ENCODE peak calls at places on chromosomes 11 and 22, in six cellular contexts. One of them, this sample, is unnamed.

GRCh38 chr22:38950527-38951111 is 6.8 kb upstream of the APOBEC3A start:
- DNase-seq in HuH-7: no peak
- DNase-seq in germinal center: no peak
- DNase-seq in EH: no peak
- DNase-seq in stimulated activated CD8-positive, alpha-beta memory T cell treated with anti-CD3 and anti-CD28 coated beads, Interleukin-15, amount 100 ng/mL, for 4 hours: no peak
- DNase-seq in stimulated activated CD4-positive, alpha-beta T cell treated with anti-CD3 and anti-CD28 coated beads, Interleukin-12 subunit alpha, Interleukin-12 subunit beta, amount 100 ng/mL, for 4 hours: no peak
- DNase-seq in this sample: no peak

GRCh38 chr11:47130541-47130940 is 46.1 kb downstream of the ARFGAP2 start:
- DNase-seq in HuH-7: no peak
- DNase-seq in germinal center: no peak
- DNase-seq in EH: no peak
- DNase-seq in stimulated activated CD8-positive, alpha-beta memory T cell treated with anti-CD3 and anti-CD28 coated beads, Interleukin-15, amount 100 ng/mL, for 4 hours: no peak
- DNase-seq in stimulated activated CD4-positive, alpha-beta T cell treated with anti-CD3 and anti-CD28 coated beads, Interleukin-12 subunit alpha, Interleukin-12 subunit beta, amount 100 ng/mL, for 4 hours: no peak
- DNase-seq in this sample: no peak

GRCh38 chr11:34929794-34930763 is 13.7 kb downstream of the PDHX start:
- DNase-seq in HuH-7: peak
- DNase-seq in germinal center: no peak
- DNase-seq in EH: no peak
- DNase-seq in stimulated activated CD8-positive, alpha-beta memory T cell treated with anti-CD3 and anti-CD28 coated beads, Interleukin-15, amount 100 ng/mL, for 4 hours: no peak
- DNase-seq in stimulated activated CD4-positive, alpha-beta T cell treated with anti-CD3 and anti-CD28 coated beads, Interleukin-12 subunit alpha, Interleukin-12 subunit beta, amount 100 ng/mL, for 4 hours: no peak
- DNase-seq in this sample: no peak

GRCh38 chr11:849951-850776 is 7.5 kb downstream of the TSPAN4 start:
- DNase-seq in HuH-7: no peak
- DNase-seq in germinal center: peak
- DNase-seq in EH: no peak
- DNase-seq in stimulated activated CD8-positive, alpha-beta memory T cell treated with anti-CD3 and anti-CD28 coated beads, Interleukin-15, amount 100 ng/mL, for 4 hours: no peak
- DNase-seq in stimulated activated CD4-positive, alpha-beta T cell treated with anti-CD3 and anti-CD28 coated beads, Interleukin-12 subunit alpha, Interleukin-12 subunit beta, amount 100 ng/mL, for 4 hours: no peak
- DNase-seq in this sample: no peak

GRCh38 chr11:57792060-57792541 is 30.5 kb downstream of the CTNND1 start:
- DNase-seq in HuH-7: no peak
- DNase-seq in germinal center: peak
- DNase-seq in EH: peak
- DNase-seq in stimulated activated CD8-positive, alpha-beta memory T cell treated with anti-CD3 and anti-CD28 coated beads, Interleukin-15, amount 100 ng/mL, for 4 hours: peak
- DNase-seq in stimulated activated CD4-positive, alpha-beta T cell treated with anti-CD3 and anti-CD28 coated beads, Interleukin-12 subunit alpha, Interleukin-12 subunit beta, amount 100 ng/mL, for 4 hours: peak
- DNase-seq in this sample: peak

GRCh38 chr11:120102862-120103118 is 35.1 kb downstream of the TRIM29 start:
- DNase-seq in HuH-7: no peak
- DNase-seq in germinal center: no peak
- DNase-seq in EH: no peak
- DNase-seq in stimulated activated CD8-positive, alpha-beta memory T cell treated with anti-CD3 and anti-CD28 coated beads, Interleukin-15, amount 100 ng/mL, for 4 hours: no peak
- DNase-seq in stimulated activated CD4-positive, alpha-beta T cell treated with anti-CD3 and anti-CD28 coated beads, Interleukin-12 subunit alpha, Interleukin-12 subunit beta, amount 100 ng/mL, for 4 hours: no peak
- DNase-seq in this sample: no peak

GRCh38 chr11:2665747-2666710 is 33.8 kb downstream of the KCNQ1OT1 start:
- DNase-seq in HuH-7: no peak
- DNase-seq in germinal center: no peak
- DNase-seq in EH: no peak
- DNase-seq in stimulated activated CD8-positive, alpha-beta memory T cell treated with anti-CD3 and anti-CD28 coated beads, Interleukin-15, amount 100 ng/mL, for 4 hours: no peak
- DNase-seq in stimulated activated CD4-positive, alpha-beta T cell treated with anti-CD3 and anti-CD28 coated beads, Interleukin-12 subunit alpha, Interleukin-12 subunit beta, amount 100 ng/mL, for 4 hours: no peak
- DNase-seq in this sample: no peak

GRCh38 chr11:8810331-8811301 is 100.4 kb upstream of the AKIP1 start:
- DNase-seq in HuH-7: peak
- DNase-seq in germinal center: peak
- DNase-seq in EH: peak
- DNase-seq in stimulated activated CD8-positive, alpha-beta memory T cell treated with anti-CD3 and anti-CD28 coated beads, Interleukin-15, amount 100 ng/mL, for 4 hours: no peak
- DNase-seq in stimulated activated CD4-positive, alpha-beta T cell treated with anti-CD3 and anti-CD28 coated beads, Interleukin-12 subunit alpha, Interleukin-12 subunit beta, amount 100 ng/mL, for 4 hours: no peak
- DNase-seq in this sample: no peak

GRCh38 chr22:50220603-50221409 is 20.0 kb downstream of the SELENOO start:
- DNase-seq in HuH-7: no peak
- DNase-seq in germinal center: no peak
- DNase-seq in EH: no peak
- DNase-seq in stimulated activated CD8-positive, alpha-beta memory T cell treated with anti-CD3 and anti-CD28 coated beads, Interleukin-15, amount 100 ng/mL, for 4 hours: no peak
- DNase-seq in stimulated activated CD4-positive, alpha-beta T cell treated with anti-CD3 and anti-CD28 coated beads, Interleukin-12 subunit alpha, Interleukin-12 subunit beta, amount 100 ng/mL, for 4 hours: no peak
- DNase-seq in this sample: no peak

GRCh38 chr22:18057568-18058209 is 20.1 kb upstream of the PEX26 start:
- DNase-seq in HuH-7: no peak
- DNase-seq in germinal center: peak
- DNase-seq in EH: peak
- DNase-seq in stimulated activated CD8-positive, alpha-beta memory T cell treated with anti-CD3 and anti-CD28 coated beads, Interleukin-15, amount 100 ng/mL, for 4 hours: no peak
- DNase-seq in stimulated activated CD4-positive, alpha-beta T cell treated with anti-CD3 and anti-CD28 coated beads, Interleukin-12 subunit alpha, Interleukin-12 subunit beta, amount 100 ng/mL, for 4 hours: no peak
- DNase-seq in this sample: peak

GRCh38 chr22:36369922-36370781 is 17.6 kb downstream of the MYH9 start:
- DNase-seq in HuH-7: no peak
- DNase-seq in germinal center: peak
- DNase-seq in EH: peak
- DNase-seq in stimulated activated CD8-positive, alpha-beta memory T cell treated with anti-CD3 and anti-CD28 coated beads, Interleukin-15, amount 100 ng/mL, for 4 hours: no peak
- DNase-seq in stimulated activated CD4-positive, alpha-beta T cell treated with anti-CD3 and anti-CD28 coated beads, Interleukin-12 subunit alpha, Interleukin-12 subunit beta, amount 100 ng/mL, for 4 hours: no peak
- DNase-seq in this sample: no peak

GRCh38 chr11:42631223-42631843 is 680.5 kb upstream of the API5 start:
- DNase-seq in HuH-7: peak
- DNase-seq in germinal center: no peak
- DNase-seq in EH: peak
- DNase-seq in stimulated activated CD8-positive, alpha-beta memory T cell treated with anti-CD3 and anti-CD28 coated beads, Interleukin-15, amount 100 ng/mL, for 4 hours: no peak
- DNase-seq in stimulated activated CD4-positive, alpha-beta T cell treated with anti-CD3 and anti-CD28 coated beads, Interleukin-12 subunit alpha, Interleukin-12 subunit beta, amount 100 ng/mL, for 4 hours: no peak
- DNase-seq in this sample: no peak

GRCh38 chr22:46652081-46652929 is 32.1 kb downstream of the GRAMD4 start:
- DNase-seq in HuH-7: peak
- DNase-seq in germinal center: no peak
- DNase-seq in EH: peak
- DNase-seq in stimulated activated CD8-positive, alpha-beta memory T cell treated with anti-CD3 and anti-CD28 coated beads, Interleukin-15, amount 100 ng/mL, for 4 hours: no peak
- DNase-seq in stimulated activated CD4-positive, alpha-beta T cell treated with anti-CD3 and anti-CD28 coated beads, Interleukin-12 subunit alpha, Interleukin-12 subunit beta, amount 100 ng/mL, for 4 hours: no peak
- DNase-seq in this sample: no peak

GRCh38 chr11:18671246-18671645 is 27.3 kb upstream of the TMEM86A start:
- DNase-seq in HuH-7: no peak
- DNase-seq in germinal center: no peak
- DNase-seq in EH: no peak
- DNase-seq in stimulated activated CD8-positive, alpha-beta memory T cell treated with anti-CD3 and anti-CD28 coated beads, Interleukin-15, amount 100 ng/mL, for 4 hours: no peak
- DNase-seq in stimulated activated CD4-positive, alpha-beta T cell treated with anti-CD3 and anti-CD28 coated beads, Interleukin-12 subunit alpha, Interleukin-12 subunit beta, amount 100 ng/mL, for 4 hours: peak
- DNase-seq in this sample: no peak

GRCh38 chr11:86427441-86427840 is 52.8 kb downstream of the CCDC81 start:
- DNase-seq in HuH-7: no peak
- DNase-seq in germinal center: no peak
- DNase-seq in EH: no peak
- DNase-seq in stimulated activated CD8-positive, alpha-beta memory T cell treated with anti-CD3 and anti-CD28 coated beads, Interleukin-15, amount 100 ng/mL, for 4 hours: no peak
- DNase-seq in stimulated activated CD4-positive, alpha-beta T cell treated with anti-CD3 and anti-CD28 coated beads, Interleukin-12 subunit alpha, Interleukin-12 subunit beta, amount 100 ng/mL, for 4 hours: no peak
- DNase-seq in this sample: no peak

GRCh38 chr22:43186272-43187170 is at the start of gene TTLL12:
- DNase-seq in HuH-7: peak
- DNase-seq in germinal center: peak
- DNase-seq in EH: peak
- DNase-seq in stimulated activated CD8-positive, alpha-beta memory T cell treated with anti-CD3 and anti-CD28 coated beads, Interleukin-15, amount 100 ng/mL, for 4 hours: peak
- DNase-seq in stimulated activated CD4-positive, alpha-beta T cell treated with anti-CD3 and anti-CD28 coated beads, Interleukin-12 subunit alpha, Interleukin-12 subunit beta, amount 100 ng/mL, for 4 hours: peak
- DNase-seq in this sample: no peak

GRCh38 chr22:41951898-41952474 is at the start of gene SMIM45:
- DNase-seq in HuH-7: no peak
- DNase-seq in germinal center: peak
- DNase-seq in EH: no peak
- DNase-seq in stimulated activated CD8-positive, alpha-beta memory T cell treated with anti-CD3 and anti-CD28 coated beads, Interleukin-15, amount 100 ng/mL, for 4 hours: no peak
- DNase-seq in stimulated activated CD4-positive, alpha-beta T cell treated with anti-CD3 and anti-CD28 coated beads, Interleukin-12 subunit alpha, Interleukin-12 subunit beta, amount 100 ng/mL, for 4 hours: no peak
- DNase-seq in this sample: no peak

GRCh38 chr11:105861225-105861624 is 160.8 kb downstream of the MSANTD4 start:
- DNase-seq in HuH-7: no peak
- DNase-seq in germinal center: no peak
- DNase-seq in EH: no peak
- DNase-seq in stimulated activated CD8-positive, alpha-beta memory T cell treated with anti-CD3 and anti-CD28 coated beads, Interleukin-15, amount 100 ng/mL, for 4 hours: no peak
- DNase-seq in stimulated activated CD4-positive, alpha-beta T cell treated with anti-CD3 and anti-CD28 coated beads, Interleukin-12 subunit alpha, Interleukin-12 subunit beta, amount 100 ng/mL, for 4 hours: no peak
- DNase-seq in this sample: no peak

GRCh38 chr11:15591112-15591537 is 476.4 kb downstream of the INSC start:
- DNase-seq in HuH-7: no peak
- DNase-seq in germinal center: no peak
- DNase-seq in EH: no peak
- DNase-seq in stimulated activated CD8-positive, alpha-beta memory T cell treated with anti-CD3 and anti-CD28 coated beads, Interleukin-15, amount 100 ng/mL, for 4 hours: no peak
- DNase-seq in stimulated activated CD4-positive, alpha-beta T cell treated with anti-CD3 and anti-CD28 coated beads, Interleukin-12 subunit alpha, Interleukin-12 subunit beta, amount 100 ng/mL, for 4 hours: no peak
- DNase-seq in this sample: no peak

GRCh38 chr11:71209181-71209580 is 43.2 kb downstream of the SHANK2 start:
- DNase-seq in HuH-7: no peak
- DNase-seq in germinal center: no peak
- DNase-seq in EH: no peak
- DNase-seq in stimulated activated CD8-positive, alpha-beta memory T cell treated with anti-CD3 and anti-CD28 coated beads, Interleukin-15, amount 100 ng/mL, for 4 hours: no peak
- DNase-seq in stimulated activated CD4-positive, alpha-beta T cell treated with anti-CD3 and anti-CD28 coated beads, Interleukin-12 subunit alpha, Interleukin-12 subunit beta, amount 100 ng/mL, for 4 hours: no peak
- DNase-seq in this sample: no peak

GRCh38 chr22:41917375-41917905 is 2.6 kb upstream of the SHISA8 start:
- DNase-seq in HuH-7: no peak
- DNase-seq in germinal center: no peak
- DNase-seq in EH: no peak
- DNase-seq in stimulated activated CD8-positive, alpha-beta memory T cell treated with anti-CD3 and anti-CD28 coated beads, Interleukin-15, amount 100 ng/mL, for 4 hours: no peak
- DNase-seq in stimulated activated CD4-positive, alpha-beta T cell treated with anti-CD3 and anti-CD28 coated beads, Interleukin-12 subunit alpha, Interleukin-12 subunit beta, amount 100 ng/mL, for 4 hours: no peak
- DNase-seq in this sample: no peak

This sample was measured in omental fat pad.